ENCODE peak calls at places on chromosome 15, in nine cellular contexts. J is neural crest cell, X is adrenal gland, D is lower leg skin, K is chondrocyte, W is transverse colon, E is A549, Q is IMR-90, I is fibroblast of mammary gland. G is an unnamed sample.

GRCh38 chr15:74642724-74643367 is 27.2 kb downstream of the CLK3 start:
- DNase-seq in J (no peak), X (no peak), D (no peak), K (no peak), W (peak), E (no peak), Q (peak), I (peak), G (no peak)

GRCh38 chr15:91113036-91113435 is 13.0 kb downstream of the SV2B start:
- DNase-seq in J (no peak), X (no peak), D (no peak), K (no peak), W (no peak), E (no peak), Q (no peak), I (no peak), G (no peak)

GRCh38 chr15:27232876-27233275 is 261.9 kb downstream of the GABRG3 start:
- DNase-seq in J (no peak), X (no peak), D (no peak), K (no peak), W (no peak), E (no peak), Q (no peak), I (no peak), G (no peak)

GRCh38 chr15:88800026-88800425 is 3.2 kb upstream of the ACAN start:
- DNase-seq in J (no peak), X (no peak), D (no peak), K (peak), W (no peak), E (no peak), Q (peak), I (peak), G (no peak)

GRCh38 chr15:57156210-57156887 is 220.0 kb upstream of the CGNL1 start:
- DNase-seq in J (no peak), X (no peak), D (no peak), K (no peak), W (no peak), E (no peak), Q (no peak), I (no peak), G (no peak)

GRCh38 chr15:37618368-37618767 is 316.1 kb upstream of the TMCO5A start:
- DNase-seq in J (no peak), X (no peak), D (no peak), K (no peak), W (no peak), E (no peak), Q (no peak), I (no peak), G (no peak)

GRCh38 chr15:40941078-40941527 is 12.0 kb downstream of the DLL4 start:
- DNase-seq in J (no peak), X (peak), D (no peak), K (no peak), W (no peak), E (no peak), Q (no peak), I (no peak), G (no peak)

GRCh38 chr15:34716111-34716510 is 38.7 kb downstream of the GJD2 start:
- DNase-seq in J (no peak), X (no peak), D (no peak), K (no peak), W (no peak), E (no peak), Q (no peak), I (no peak), G (no peak)

GRCh38 chr15:61992518-61992917 is 67.7 kb downstream of the VPS13C start:
- DNase-seq in J (no peak), X (no peak), D (no peak), K (no peak), W (no peak), E (no peak), Q (no peak), I (no peak), G (no peak)

GRCh38 chr15:83282859-83283812 is 1.3 kb downstream of the BNC1 start:
- DNase-seq in J (peak), X (no peak), D (no peak), K (no peak), W (no peak), E (no peak), Q (no peak), I (peak), G (no peak)

GRCh38 chr15:59434481-59434880 is 3.5 kb upstream of the FAM81A start:
- DNase-seq in J (no peak), X (no peak), D (no peak), K (no peak), W (no peak), E (no peak), Q (no peak), I (no peak), G (no peak)

GRCh38 chr15:90200534-90201139 is 493 bp upstream of the SEMA4B start:
- DNase-seq in J (no peak), X (no peak), D (no peak), K (no peak), W (no peak), E (no peak), Q (no peak), I (no peak), G (no peak)

GRCh38 chr15:43908641-43909040 is 81.8 kb downstream of the WDR76 start:
- DNase-seq in J (no peak), X (no peak), D (no peak), K (no peak), W (no peak), E (no peak), Q (no peak), I (no peak), G (no peak)

GRCh38 chr15:66679657-66680108 is 22.4 kb upstream of the SMAD6 start:
- DNase-seq in J (no peak), X (no peak), D (no peak), K (no peak), W (no peak), E (no peak), Q (peak), I (no peak), G (no peak)

GRCh38 chr15:60704129-60704528 is 225.2 kb upstream of the ICE2 start:
- DNase-seq in J (no peak), X (no peak), D (no peak), K (no peak), W (peak), E (no peak), Q (no peak), I (no peak), G (no peak)

GRCh38 chr15:58212909-58213526 is 74.8 kb downstream of the AQP9 start:
- DNase-seq in J (no peak), X (peak), D (no peak), K (no peak), W (no peak), E (peak), Q (peak), I (peak), G (no peak)

GRCh38 chr15:67840747-67841634 is 1.1 kb upstream of the RNU6-1 start:
- DNase-seq in J (no peak), X (no peak), D (no peak), K (no peak), W (peak), E (peak), Q (peak), I (peak), G (no peak)

GRCh38 chr15:80434926-80435720 is 30.9 kb downstream of the ARNT2 start:
- DNase-seq in J (no peak), X (no peak), D (no peak), K (no peak), W (no peak), E (no peak), Q (no peak), I (no peak), G (no peak)

GRCh38 chr15:66831801-66832390 is 129.9 kb downstream of the SMAD6 start:
- DNase-seq in J (no peak), X (no peak), D (no peak), K (no peak), W (no peak), E (no peak), Q (no peak), I (no peak), G (no peak)

GRCh38 chr15:48748535-48748934 is 62.3 kb downstream of the CEP152 start:
- DNase-seq in J (no peak), X (no peak), D (no peak), K (no peak), W (no peak), E (no peak), Q (peak), I (peak), G (no peak)

GRCh38 chr15:69060041-69060481 is 45.6 kb downstream of the NOX5 start:
- DNase-seq in J (no peak), X (peak), D (no peak), K (no peak), W (peak), E (no peak), Q (no peak), I (no peak), G (no peak)

GRCh38 chr15:75431250-75431649 is 20.2 kb downstream of the SIN3A start:
- DNase-seq in J (no peak), X (no peak), D (no peak), K (no peak), W (no peak), E (no peak), Q (peak), I (peak), G (no peak)

GRCh38 chr15:74857671-74858365 is 14.9 kb upstream of the ULK3 start:
- DNase-seq in J (no peak), X (no peak), D (no peak), K (no peak), W (no peak), E (no peak), Q (no peak), I (no peak), G (no peak)

GRCh38 chr15:36208868-36209582 is 370.4 kb upstream of the CDIN1 start:
- DNase-seq in J (no peak), X (no peak), D (no peak), K (no peak), W (no peak), E (no peak), Q (peak), I (peak), G (no peak)

GRCh38 chr15:86073281-86073680 is 6.4 kb upstream of the AGBL1 start:
- DNase-seq in J (no peak), X (no peak), D (no peak), K (no peak), W (no peak), E (no peak), Q (no peak), I (no peak), G (no peak)

DNA sequence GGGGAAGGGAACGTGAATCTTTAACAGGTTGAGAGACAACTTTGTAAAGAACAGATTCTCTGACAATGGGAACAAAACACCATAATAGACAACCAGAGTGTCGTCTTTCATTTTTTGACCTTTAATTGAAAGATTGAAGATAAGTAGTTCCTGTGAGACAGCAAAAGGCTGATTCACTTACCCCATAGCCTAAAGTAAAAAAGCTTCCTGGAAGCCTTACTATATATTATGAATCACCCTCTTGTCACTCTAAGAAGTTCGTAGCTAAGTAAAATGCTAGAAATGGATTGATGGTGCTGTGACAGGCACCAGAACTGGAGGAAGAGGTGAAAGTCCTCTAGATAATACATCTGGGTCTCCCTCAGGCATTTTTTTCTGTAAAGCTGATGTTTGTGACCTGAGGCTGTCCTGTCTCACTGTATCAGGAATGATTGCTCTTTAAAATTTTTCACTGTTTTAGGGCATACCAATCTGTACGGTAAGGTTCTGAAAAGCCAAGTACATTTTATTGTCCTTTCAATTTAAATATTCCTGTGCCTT is 824.6 kb upstream of the SEMA6D start:
- DNase-seq in J (no peak), X (no peak), D (no peak), K (no peak), W (no peak), E (no peak), Q (no peak), I (no peak), G (no peak)
- TF ChIP-seq CTCF in J (no peak), X (no peak), D (no peak), K (no peak), W (no peak), E (no peak), Q (no peak), I (no peak), G (no peak)

GRCh38 chr15:99729920-99730319 is 3.3 kb downstream of the LYSMD4 start:
- DNase-seq in J (no peak), X (no peak), D (no peak), K (no peak), W (no peak), E (no peak), Q (peak), I (peak), G (no peak)
- TF ChIP-seq CTCF in J (peak), X (peak), D (no peak), K (peak), W (no peak), E (peak), Q (peak), I (peak), G (no peak)

DNA sequence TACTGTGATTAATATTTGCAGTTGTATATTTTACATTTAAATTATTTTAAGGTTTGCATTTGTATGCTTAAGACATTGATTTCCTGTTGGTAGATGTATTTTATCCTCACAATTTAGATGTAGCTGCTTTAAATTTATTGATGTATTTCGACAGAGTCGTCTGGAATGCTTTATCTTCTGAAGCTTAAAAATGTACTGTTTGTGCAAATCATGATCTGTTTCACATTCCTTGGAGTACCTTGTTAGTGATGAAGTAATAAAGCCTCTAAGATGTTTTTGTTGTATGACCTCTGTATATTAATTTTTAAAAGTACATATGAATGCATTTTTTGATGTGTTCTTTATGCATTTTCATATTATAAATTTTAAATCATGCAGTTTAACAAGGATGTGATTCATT is 1.9 kb downstream of the CHD2 start:
- DNase-seq in J (no peak), X (no peak), D (no peak), K (no peak), W (no peak), E (no peak), Q (no peak), I (no peak), G (no peak)
- TF ChIP-seq CTCF in J (no peak), X (no peak), D (no peak), K (no peak), W (no peak), E (no peak), Q (no peak), I (no peak), G (no peak)

GRCh38 chr15:79031201-79031600 is 59.4 kb downstream of the RASGRF1 start:
- DNase-seq in J (no peak), X (no peak), D (no peak), K (no peak), W (no peak), E (no peak), Q (no peak), I (no peak), G (no peak)

GRCh38 chr15:79031821-79032220 is 58.8 kb downstream of the RASGRF1 start:
- DNase-seq in J (no peak), X (no peak), D (no peak), K (no peak), W (no peak), E (no peak), Q (no peak), I (no peak), G (no peak)

GRCh38 chr15:79028411-79028964 is 62.1 kb downstream of the RASGRF1 start:
- DNase-seq in J (peak), X (peak), D (peak), K (no peak), W (peak), E (peak), Q (peak), I (peak), G (no peak)

GRCh38 chr15:79032656-79033055 is 57.9 kb downstream of the RASGRF1 start:
- DNase-seq in J (no peak), X (no peak), D (no peak), K (no peak), W (no peak), E (no peak), Q (no peak), I (no peak), G (no peak)

DNA sequence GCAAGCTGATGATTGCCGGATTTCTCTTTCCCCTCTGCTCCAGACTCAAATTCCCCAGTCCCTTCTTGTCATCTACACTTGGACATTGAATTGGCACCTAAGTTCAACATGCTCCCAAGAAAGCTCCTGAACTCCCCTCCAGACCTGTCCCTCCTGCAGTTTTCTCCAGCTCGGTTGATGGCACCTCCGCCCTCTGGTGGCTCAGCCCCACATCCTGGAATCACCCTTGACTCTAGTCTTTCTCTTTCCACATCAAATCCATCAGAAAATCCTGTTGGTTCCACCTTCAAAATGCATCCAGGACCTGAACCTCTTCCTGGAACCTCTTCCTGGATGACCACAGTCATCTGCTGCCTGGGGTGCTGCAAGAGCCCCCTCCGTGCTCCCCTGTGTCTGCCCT is 60.1 kb downstream of the RASGRF1 start:
- DNase-seq in J (no peak), X (no peak), D (no peak), K (no peak), W (no peak), E (no peak), Q (no peak), I (no peak), G (no peak)
- TF ChIP-seq CTCF in J (peak), X (no peak), D (no peak), K (peak), W (no peak), E (no peak), Q (no peak), I (no peak), G (no peak)

DNA sequence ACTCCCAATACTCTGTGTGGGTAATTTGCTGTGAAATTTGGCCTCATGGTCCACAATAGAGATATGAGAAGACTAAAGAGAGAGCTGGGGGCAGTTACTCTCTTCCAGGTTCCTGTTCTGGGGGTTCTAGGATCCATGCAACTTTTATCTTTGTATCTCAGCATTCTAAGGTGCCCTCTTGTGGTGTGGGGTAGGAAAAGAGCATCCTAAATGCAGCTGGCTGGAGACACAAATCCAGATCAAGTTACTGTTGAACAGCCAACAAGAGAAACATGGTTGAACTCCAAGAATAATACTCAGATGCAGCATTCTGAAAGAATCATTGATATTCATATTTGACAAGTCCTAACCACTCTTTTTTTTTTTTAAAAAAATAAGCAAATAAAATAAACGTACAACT is 238.2 kb downstream of the GREM1 start:
- DNase-seq in J (no peak), X (no peak), D (no peak), K (no peak), W (no peak), E (peak), Q (peak), I (peak), G (no peak)
- TF ChIP-seq CTCF in J (peak), X (peak), D (no peak), K (peak), W (peak), E (peak), Q (peak), I (peak), G (peak)

GRCh38 chr15:79035111-79035601 is 55.4 kb downstream of the RASGRF1 start:
- DNase-seq in J (no peak), X (no peak), D (no peak), K (no peak), W (no peak), E (no peak), Q (no peak), I (no peak), G (no peak)
- TF ChIP-seq CTCF in J (peak), X (no peak), D (no peak), K (peak), W (no peak), E (no peak), Q (peak), I (no peak), G (no peak)

GRCh38 chr15:47504624-47505256 is 212.6 kb upstream of the SEMA6D start:
- DNase-seq in J (no peak), X (peak), D (no peak), K (no peak), W (no peak), E (no peak), Q (no peak), I (no peak), G (peak)
- TF ChIP-seq CTCF in J (no peak), X (no peak), D (no peak), K (no peak), W (no peak), E (no peak), Q (no peak), I (no peak), G (no peak)

GRCh38 chr15:29283371-29283770 is 13.7 kb upstream of the NSMCE3 start:
- DNase-seq in J (no peak), X (no peak), D (no peak), K (no peak), W (no peak), E (no peak), Q (no peak), I (no peak), G (no peak)

GRCh38 chr15:29275855-29276254 is 6.2 kb upstream of the NSMCE3 start:
- DNase-seq in J (no peak), X (no peak), D (no peak), K (no peak), W (no peak), E (no peak), Q (no peak), I (no peak), G (no peak)

GRCh38 chr15:29276366-29276765 is 6.7 kb upstream of the NSMCE3 start:
- DNase-seq in J (no peak), X (no peak), D (no peak), K (no peak), W (no peak), E (no peak), Q (peak), I (no peak), G (no peak)

GRCh38 chr15:29278436-29279099 is 8.9 kb upstream of the NSMCE3 start:
- DNase-seq in J (no peak), X (no peak), D (no peak), K (no peak), W (no peak), E (no peak), Q (peak), I (peak), G (no peak)
- TF ChIP-seq CTCF in J (no peak), X (no peak), D (no peak), K (no peak), W (no peak), E (no peak), Q (no peak), I (no peak), G (no peak)

DNA sequence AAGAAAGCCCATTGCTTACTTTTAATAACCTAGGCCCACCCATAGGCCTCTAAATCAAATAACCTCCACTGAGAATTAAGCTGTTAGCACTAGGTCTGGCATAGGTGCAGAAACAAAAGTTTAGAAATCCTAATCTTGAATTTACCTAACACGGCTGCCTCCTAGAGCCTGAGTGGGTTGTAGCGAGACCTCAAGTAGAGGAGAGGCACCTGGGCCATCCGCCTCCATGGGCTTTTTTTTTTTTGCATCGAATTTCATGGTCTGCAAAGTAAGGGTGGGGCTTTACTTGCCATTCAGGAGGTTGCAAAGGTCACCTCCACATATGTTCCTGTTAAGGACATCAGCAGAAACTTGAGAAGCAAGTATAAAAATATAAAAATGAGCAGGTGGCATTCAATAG is 6.6 kb upstream of the TPM1 start:
- DNase-seq in J (no peak), X (no peak), D (no peak), K (no peak), W (no peak), E (no peak), Q (no peak), I (no peak), G (no peak)
- TF ChIP-seq CTCF in J (no peak), X (no peak), D (no peak), K (peak), W (no peak), E (peak), Q (no peak), I (no peak), G (no peak)

GRCh38 chr15:72382146-72382545 is 6.3 kb upstream of the HEXA start:
- DNase-seq in J (no peak), X (no peak), D (no peak), K (no peak), W (no peak), E (no peak), Q (no peak), I (no peak), G (no peak)
- TF ChIP-seq CTCF in J (peak), X (no peak), D (no peak), K (peak), W (no peak), E (peak), Q (peak), I (peak), G (no peak)

G was measured in left lung.